ENCODE peak calls at places on chromosomes 1 and 21, in four cellular contexts. B is GM12864; L is colonic mucosa; W is stimulated activated CD4-positive, alpha-beta T cell treated with anti-CD3 and anti-CD28 coated beads, Interleukin-15, amount 100 ng/mL, for 1 hour. O is an unnamed sample.

GRCh38 chr21:40337981-40338380 is 470.7 kb downstream of the PCP4 start:
- DNase-seq in W (no peak), L (no peak), B (no peak), O (no peak)

GRCh38 chr1:171738921-171739320 is 2.9 kb downstream of the VAMP4 start:
- DNase-seq in W (no peak), L (no peak), B (no peak), O (no peak)

GRCh38 chr1:241627453-241628329 is 12.5 kb downstream of the CHML start:
- DNase-seq in W (no peak), L (peak), B (no peak), O (peak)

GRCh38 chr1:10633416-10633815 is 158.7 kb downstream of the PEX14 start:
- DNase-seq in B (no peak), L (no peak), W (no peak), O (no peak)

GRCh38 chr1:33219886-33220661 is 36.2 kb upstream of the ZNF362 start:
- DNase-seq in B (no peak), W (no peak), L (no peak), O (no peak)

GRCh38 chr21:43923391-43923790 is 58.4 kb downstream of the AGPAT3 start:
- DNase-seq in B (no peak), W (no peak), L (no peak), O (peak)

GRCh38 chr1:211612786-211613107 is 33.8 kb upstream of the SLC30A1 start:
- DNase-seq in W (no peak), L (no peak), B (no peak), O (no peak)

GRCh38 chr1:63704443-63704842 is 69.4 kb upstream of the ROR1 start:
- DNase-seq in L (peak), W (no peak), B (no peak), O (peak)

GRCh38 chr1:246275036-246275435 is 232.0 kb downstream of the SMYD3 start:
- DNase-seq in B (no peak), L (no peak), W (no peak), O (no peak)

GRCh38 chr1:11516961-11517635 is 38.1 kb downstream of the DISP3 start:
- DNase-seq in L (no peak), B (no peak), W (no peak), O (no peak)

GRCh38 chr1:166950156-166950555 is 25.2 kb downstream of the ILDR2 start:
- DNase-seq in B (no peak), W (no peak), L (no peak), O (no peak)

GRCh38 chr1:33346921-33347649 is 26.2 kb upstream of the A3GALT2 start:
- DNase-seq in W (no peak), L (peak), B (no peak), O (peak)

GRCh38 chr1:153260980-153261792 is 1.7 kb downstream of the LORICRIN start:
- DNase-seq in B (no peak), L (no peak), W (peak), O (peak)

GRCh38 chr21:46295177-46295711 is 9.1 kb downstream of the YBEY start:
- DNase-seq in W (no peak), L (no peak), B (no peak), O (no peak)

O was measured in body of pancreas.